ENCODE peak calls at places on chromosomes 16 and 17, in four cellular contexts. V is IMR-90, J is H1, F is cardiac muscle cell. C is an unnamed sample.

GRCh38 chr16:10579965-10580918 is at the start of gene EMP2:
- DNase-seq in J (peak), V (peak), F (peak), C (peak)

GRCh38 chr17:69783865-69784264 is 291.2 kb upstream of the KCNJ16 start:
- DNase-seq in J (no peak), F (no peak), V (no peak), C (no peak)

GRCh38 chr16:74896389-74897370 is 88.2 kb downstream of the WDR59 start:
- DNase-seq in V (peak), F (peak), J (no peak), C (peak)

GRCh38 chr16:89033796-89034572 is 57.0 kb upstream of the CBFA2T3 start:
- DNase-seq in V (no peak), J (no peak), F (no peak), C (no peak)

GRCh38 chr17:16342979-16343378 is 10.3 kb downstream of the CENPV start:
- DNase-seq in F (peak), J (no peak), V (peak), C (no peak)

GRCh38 chr17:63950940-63951907 is 19.1 kb upstream of the CD79B start:
- DNase-seq in V (no peak), F (no peak), J (no peak), C (peak)

GRCh38 chr17:81053043-81053970 is 18.4 kb downstream of the BAIAP2 start:
- DNase-seq in F (no peak), V (no peak), J (no peak), C (no peak)

GRCh38 chr16:46822270-46822669 is 8.7 kb downstream of the C16orf87 start:
- DNase-seq in F (peak), V (peak), J (no peak), C (no peak)

GRCh38 chr17:47423406-47424295 is 99.9 kb downstream of the EFCAB13 start:
- DNase-seq in V (no peak), F (peak), J (peak), C (peak)

GRCh38 chr16:55922662-55923061 is 47.5 kb upstream of the CES5A start:
- DNase-seq in V (no peak), J (no peak), F (no peak), C (no peak)

GRCh38 chr16:19718624-19718965 is 524 bp downstream of the IQCK start:
- DNase-seq in J (no peak), F (no peak), V (peak), C (peak)

GRCh38 chr16:49009204-49009603 is 272.4 kb downstream of the CBLN1 start:
- DNase-seq in V (no peak), F (no peak), J (no peak), C (no peak)

GRCh38 chr16:87550510-87550961 is 51.8 kb upstream of the JPH3 start:
- DNase-seq in V (no peak), J (no peak), F (no peak), C (peak)

GRCh38 chr17:29037739-29038465 is 5.0 kb upstream of the PIPOX start:
- DNase-seq in V (no peak), F (no peak), J (no peak), C (no peak)

GRCh38 chr16:986411-986810 is 4.8 kb downstream of the SOX8 start:
- DNase-seq in J (no peak), F (no peak), V (no peak), C (no peak)

GRCh38 chr16:89759742-89760366 is 38.5 kb downstream of the ZNF276 start:
- DNase-seq in J (no peak), V (no peak), F (no peak), C (no peak)

GRCh38 chr16:11405331-11406176 is 60.3 kb downstream of the RMI2 start:
- DNase-seq in V (peak), J (peak), F (peak), C (no peak)

GRCh38 chr17:19787733-19788357 is 39.7 kb upstream of the ALDH3A1 start:
- DNase-seq in J (no peak), F (peak), V (peak), C (no peak)

GRCh38 chr17:59353106-59353854 is 21.8 kb downstream of the YPEL2 start:
- DNase-seq in J (no peak), F (no peak), V (no peak), C (no peak)

GRCh38 chr16:65601781-65602180 is 479.9 kb upstream of the CDH11 start:
- DNase-seq in V (no peak), J (no peak), F (peak), C (no peak)

GRCh38 chr16:14628806-14629611 is 1.1 kb downstream of the PARN start:
- DNase-seq in F (peak), V (no peak), J (no peak), C (peak)

GRCh38 chr17:509316-509715 is 156.7 kb upstream of the RPH3AL start:
- DNase-seq in J (no peak), V (no peak), F (no peak), C (no peak)

GRCh38 chr17:34071891-34072420 is 183.1 kb upstream of the CCL2 start:
- DNase-seq in F (no peak), V (no peak), J (no peak), C (no peak)

GRCh38 chr17:48970865-48971687 is 2.7 kb upstream of the GIP start:
- DNase-seq in J (no peak), F (no peak), V (no peak), C (no peak)

GRCh38 chr17:81460856-81461460 is 51.6 kb downstream of the ACTG1 start:
- DNase-seq in V (no peak), F (no peak), J (no peak), C (no peak)

GRCh38 chr16:4323845-4324478 is 8.1 kb downstream of the GLIS2 start:
- DNase-seq in F (peak), J (no peak), V (peak), C (no peak)

GRCh38 chr16:71929048-71929447 is 33.7 kb downstream of the IST1 start:
- DNase-seq in V (peak), J (no peak), F (peak), C (no peak)

GRCh38 chr17:7019839-7020519 is 2.9 kb upstream of the BCL6B start:
- DNase-seq in V (peak), F (peak), J (no peak), C (no peak)

GRCh38 chr17:12402963-12403622 is 262.6 kb upstream of the MYOCD start:
- DNase-seq in F (no peak), V (peak), J (no peak), C (peak)

GRCh38 chr16:48194828-48195566 is 39.2 kb upstream of the ABCC12 start:
- DNase-seq in J (no peak), V (peak), F (peak), C (peak)

GRCh38 chr17:80970044-80970761 is 21.4 kb upstream of the CHMP6 start:
- DNase-seq in V (no peak), F (peak), J (no peak), C (peak)

GRCh38 chr17:8143581-8144400 is 8.4 kb downstream of the PER1 start:
- DNase-seq in V (no peak), J (no peak), F (no peak), C (no peak)

GRCh38 chr17:82400830-82401229 is 17.3 kb upstream of the HEXD start:
- DNase-seq in J (no peak), V (no peak), F (no peak), C (no peak)

GRCh38 chr16:11972128-11972527 is 4.4 kb upstream of the SNX29 start:
- DNase-seq in F (peak), V (no peak), J (no peak), C (no peak)

GRCh38 chr16:49800876-49801275 is 55.0 kb downstream of the ZNF423 start:
- DNase-seq in F (no peak), V (no peak), J (no peak), C (no peak)

GRCh38 chr16:49280022-49280741 is 1.5 kb downstream of the CBLN1 start:
- DNase-seq in F (no peak), J (no peak), V (no peak), C (no peak)

GRCh38 chr17:40612510-40613244 is 34.9 kb downstream of the SMARCE1 start:
- DNase-seq in J (no peak), F (no peak), V (no peak), C (no peak)
- H3K27ac ChIP-seq in J (no peak), F (no peak), V (no peak), C (no peak)

GRCh38 chr16:80433617-80434016 is 107.2 kb upstream of the DYNLRB2 start:
- DNase-seq in V (no peak), J (no peak), F (no peak), C (peak)

GRCh38 chr16:80427800-80428199 is 113.0 kb upstream of the DYNLRB2 start:
- DNase-seq in F (no peak), J (no peak), V (no peak), C (no peak)
- H3K27ac ChIP-seq in F (no peak), J (no peak), V (no peak), C (no peak)

DNA sequence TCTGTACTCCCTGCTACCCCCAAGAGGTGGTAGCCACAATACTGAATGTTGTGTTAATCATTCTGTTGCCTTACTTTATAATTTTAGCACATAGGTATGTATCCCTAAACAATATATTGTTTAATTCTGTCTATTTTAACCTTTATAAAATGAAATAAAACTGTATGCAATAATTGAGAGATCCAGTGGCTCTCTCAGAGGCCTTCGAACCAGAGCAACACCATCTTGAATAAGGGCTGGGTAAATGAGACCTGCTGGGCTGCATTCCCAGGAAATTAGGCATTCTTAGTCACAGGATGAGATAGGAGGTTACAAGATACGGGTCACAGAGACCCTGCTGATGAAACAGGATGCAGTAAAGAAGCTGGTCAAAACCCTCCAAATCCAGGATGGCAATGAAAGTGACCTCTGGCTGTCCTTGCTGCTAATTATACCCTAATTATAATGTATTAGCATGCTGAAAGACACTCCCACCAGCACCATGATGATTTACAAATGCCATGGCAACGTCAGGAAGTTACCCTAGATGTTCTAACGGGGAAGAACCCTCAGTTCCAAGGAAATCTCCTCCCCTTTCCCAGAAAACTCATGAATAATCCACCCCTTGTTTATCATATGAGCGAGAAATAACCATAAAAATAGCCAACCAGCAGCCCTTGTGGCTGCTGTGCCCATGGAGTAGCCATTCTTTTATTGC is 2.0 kb upstream of the CANT1 start:
- DNase-seq in V (peak), F (peak), J (no peak), C (no peak)
- H3K27ac ChIP-seq in V (no peak), F (no peak), J (no peak), C (no peak)

DNA sequence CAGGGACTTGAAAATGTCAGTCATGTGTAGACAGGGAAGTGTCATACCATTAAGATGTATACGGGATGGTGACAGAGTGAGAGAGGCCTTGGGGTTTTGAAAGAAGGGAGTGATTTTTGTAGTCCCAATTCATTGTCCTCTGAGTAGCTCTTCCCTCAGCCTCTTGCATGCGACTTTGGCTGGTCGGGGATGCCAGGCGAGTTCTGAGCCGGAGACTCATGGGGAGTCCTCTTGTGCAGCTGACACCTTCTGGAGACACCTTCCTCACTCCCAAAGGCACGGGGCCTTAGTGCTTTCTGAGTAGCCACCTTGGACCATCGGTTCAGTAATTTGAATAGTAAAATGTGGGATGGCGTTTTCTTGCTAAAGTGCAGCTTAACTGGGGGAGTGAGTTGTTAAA is 144.7 kb downstream of the PRKCA start:
- DNase-seq in V (no peak), J (no peak), F (no peak), C (no peak)
- H3K27ac ChIP-seq in V (no peak), J (no peak), F (no peak), C (no peak)

GRCh38 chr17:75486951-75487350 is 28.4 kb downstream of the CASKIN2 start:
- DNase-seq in F (no peak), V (no peak), J (no peak), C (no peak)
- H3K27ac ChIP-seq in F (no peak), V (no peak), J (no peak), C (no peak)

GRCh38 chr16:16092925-16093624 is 130.2 kb downstream of the ABCC6 start:
- DNase-seq in V (peak), F (peak), J (no peak), C (no peak)
- H3K27ac ChIP-seq in V (peak), F (no peak), J (no peak), C (peak)

DNA sequence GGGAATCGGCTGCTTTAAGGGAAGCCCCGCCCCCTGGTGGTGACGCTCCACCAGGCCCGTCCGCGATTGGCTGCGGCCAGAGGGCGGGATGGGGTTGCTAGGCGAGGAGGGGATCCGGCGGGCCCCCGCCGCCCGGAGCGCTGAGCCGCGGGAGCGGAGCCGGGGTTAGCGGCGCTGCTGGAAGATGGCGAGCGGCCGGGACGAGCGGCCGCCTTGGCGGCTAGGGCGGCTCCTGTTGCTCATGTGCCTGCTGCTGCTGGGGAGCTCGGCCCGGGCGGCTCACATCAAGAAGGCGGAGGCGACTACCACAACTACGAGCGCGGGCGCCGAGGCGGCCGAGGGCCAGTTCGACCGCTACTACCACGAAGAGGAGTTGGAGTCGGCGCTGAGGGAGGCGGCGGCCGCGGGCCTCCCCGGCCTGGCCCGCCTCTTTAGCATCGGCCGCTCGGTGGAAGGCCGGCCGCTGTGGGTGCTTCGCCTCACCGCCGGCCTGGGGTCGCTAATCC is at the start of gene CPD:
- DNase-seq in J (peak), V (peak), F (peak), C (peak)
- H3K27ac ChIP-seq in J (no peak), V (peak), F (peak), C (peak)